ENCODE peak calls at places on chromosomes 7 and 10, in four cellular contexts. C is GM20000; N is activated CD4-positive, CD25-positive, alpha-beta regulatory T cell; U is bronchial epithelial cell. T is an unnamed sample.
A peak's percentile ranks its signal among the peaks of the same experiment; 100 is the strongest.

GRCh38 chr7:26291699-26292538 is at the start of gene SNX10:
- DNase-seq in C (peak; percentile 82), N (peak; percentile 70), U (peak; percentile 39), T (peak; percentile 42)

GRCh38 chr10:48215148-48215982 is 59.1 kb downstream of the FRMPD2 start:
- DNase-seq in C (peak; percentile 51), N (no peak), U (peak; percentile 76), T (no peak)

GRCh38 chr7:155297517-155298287 is at the start of gene INSIG1:
- DNase-seq in C (peak; percentile 99), N (peak; percentile 86), U (peak; percentile 69), T (no peak)

GRCh38 chr10:69496352-69497234 is 45.3 kb downstream of the TSPAN15 start:
- DNase-seq in C (no peak), N (no peak), U (no peak), T (no peak)

GRCh38 chr7:80922254-80923049 is 3.6 kb upstream of the SEMA3C start:
- DNase-seq in C (no peak), N (no peak), U (peak; percentile 94), T (no peak)

GRCh38 chr7:69739906-69740545 is 141.8 kb downstream of the AUTS2 start:
- DNase-seq in C (peak; percentile 51), N (no peak), U (no peak), T (peak; percentile 33)

GRCh38 chr10:87552248-87552914 is 47.7 kb downstream of the MINPP1 start:
- DNase-seq in C (no peak), N (no peak), U (peak; percentile 21), T (no peak)

GRCh38 chr7:101576993-101577392 is 52.1 kb downstream of the MYL10 start:
- DNase-seq in C (no peak), N (no peak), U (peak; percentile 38), T (no peak)

GRCh38 chr7:132135986-132136385 is 440.3 kb downstream of the PLXNA4 start:
- DNase-seq in C (no peak), N (no peak), U (peak; percentile 21), T (no peak)

GRCh38 chr10:33657154-33657900 is 322.9 kb upstream of the NRP1 start:
- DNase-seq in C (no peak), N (no peak), U (no peak), T (no peak)

GRCh38 chr10:72043016-72043834 is 45.1 kb downstream of the SPOCK2 start:
- DNase-seq in C (no peak), N (no peak), U (no peak), T (no peak)

GRCh38 chr10:49760789-49761188 is 1.3 kb downstream of the OGDHL start:
- DNase-seq in C (no peak), N (no peak), U (no peak), T (no peak)

GRCh38 chr7:26202019-26202985 is 757 bp downstream of the CBX3 start:
- DNase-seq in C (peak; percentile 62), N (peak; percentile 54), U (peak; percentile 42), T (no peak)

GRCh38 chr10:436911-437665 is 252.4 kb downstream of the DIP2C start:
- DNase-seq in C (no peak), N (no peak), U (no peak), T (no peak)

GRCh38 chr7:48426966-48427555 is 255.8 kb downstream of the ABCA13 start:
- DNase-seq in C (no peak), N (no peak), U (peak; percentile 92), T (no peak)

GRCh38 chr7:41762641-41763040 is 59.8 kb upstream of the INHBA start:
- DNase-seq in C (no peak), N (no peak), U (no peak), T (no peak)

GRCh38 chr7:149879801-149880738 is 6.3 kb downstream of the ATP6V0E2 start:
- DNase-seq in C (no peak), N (no peak), U (no peak), T (no peak)

GRCh38 chr7:131633342-131633843 is 77.0 kb upstream of the PODXL start:
- DNase-seq in C (no peak), N (no peak), U (peak; percentile 39), T (no peak)

GRCh38 chr10:112804036-112804435 is 146.0 kb upstream of the TCF7L2 start:
- DNase-seq in C (no peak), N (no peak), U (no peak), T (no peak)

GRCh38 chr7:150959739-150960734 is 18.1 kb downstream of the KCNH2 start:
- DNase-seq in C (no peak), N (no peak), U (no peak), T (no peak)

GRCh38 chr10:43215758-43216455 is 51.0 kb downstream of the RASGEF1A start:
- DNase-seq in C (no peak), N (no peak), U (no peak), T (no peak)

GRCh38 chr7:23925088-23925487 is 215.1 kb downstream of the STK31 start:
- DNase-seq in C (no peak), N (no peak), U (no peak), T (no peak)

GRCh38 chr10:131710142-131710861 is 190.5 kb upstream of the PPP2R2D start:
- DNase-seq in C (no peak), N (no peak), U (no peak), T (no peak)

GRCh38 chr10:8279598-8279997 is 225.1 kb downstream of the GATA3 start:
- DNase-seq in C (no peak), N (no peak), U (peak; percentile 44), T (no peak)

GRCh38 chr7:134943785-134944400 is 42.4 kb upstream of the AGBL3 start:
- DNase-seq in C (peak; percentile 66), N (no peak), U (peak; percentile 37), T (no peak)